ENCODE peak calls at places on chromosomes 7 and 10, in six cellular contexts. N, X, B, P, S and C are unnamed samples.
A peak's percentile ranks its signal among the peaks of the same experiment; 100 is the strongest.

GRCh38 chr7:130367088-130367755 is 13.1 kb upstream of the CPA1 start:
- DNase-seq in X (no peak), B (no peak), S (no peak), N (no peak), P (no peak), C (no peak)

GRCh38 chr10:96588060-96588554 is 1.3 kb upstream of the TM9SF3 start:
- DNase-seq in S (peak; percentile 34), B (no peak), P (no peak), N (no peak), X (no peak), C (no peak)

GRCh38 chr7:155693826-155694225 is 49.4 kb downstream of the RBM33 start:
- DNase-seq in X (no peak), S (no peak), B (no peak), N (no peak), P (no peak), C (no peak)

GRCh38 chr10:57657164-57657765 is 610.4 kb downstream of the IPMK start:
- DNase-seq in N (peak; percentile 14), P (peak; percentile 89), S (peak; percentile 62), B (peak; percentile 62), X (no peak), C (no peak)

GRCh38 chr10:131943021-131943814 is 38.5 kb downstream of the BNIP3 start:
- DNase-seq in S (no peak), B (no peak), P (peak; percentile 20), N (peak; percentile 68), X (no peak), C (peak; percentile 39)

GRCh38 chr10:78413294-78414055 is 379.8 kb downstream of the RPS24 start:
- DNase-seq in X (peak; percentile 40), S (no peak), N (no peak), P (no peak), B (no peak), C (peak; percentile 25)

GRCh38 chr7:46654546-46655443 is 733.7 kb upstream of the IGFBP3 start:
- DNase-seq in S (no peak), N (no peak), B (no peak), X (no peak), P (peak; percentile 41), C (no peak)

GRCh38 chr7:158546214-158546613 is 41.4 kb downstream of the PTPRN2 start:
- DNase-seq in P (no peak), X (no peak), S (no peak), N (no peak), B (no peak), C (no peak)

GRCh38 chr7:30652132-30652531 is 30.1 kb downstream of the CRHR2 start:
- DNase-seq in N (no peak), X (peak; percentile 50), P (no peak), S (no peak), B (no peak), C (no peak)

GRCh38 chr7:133633055-133633454 is 380.2 kb downstream of the EXOC4 start:
- DNase-seq in X (no peak), B (no peak), N (no peak), P (peak; percentile 80), S (no peak), C (no peak)

GRCh38 chr10:3124412-3125175 is 48.0 kb downstream of the PITRM1 start:
- DNase-seq in S (no peak), N (no peak), X (no peak), B (no peak), P (no peak), C (no peak)

GRCh38 chr7:37535841-37536240 is 87.2 kb upstream of the ELMO1 start:
- DNase-seq in N (no peak), X (no peak), B (no peak), S (no peak), P (no peak), C (no peak)

GRCh38 chr7:2082357-2083038 is 150.2 kb downstream of the MAD1L1 start:
- DNase-seq in S (no peak), B (no peak), X (no peak), P (no peak), N (peak; percentile 77), C (no peak)

GRCh38 chr7:112125250-112125649 is 80.9 kb downstream of the DOCK4 start:
- DNase-seq in P (no peak), S (no peak), N (no peak), X (no peak), B (no peak), C (no peak)

GRCh38 chr7:16051561-16052280 is 365.2 kb upstream of the MEOX2 start:
- DNase-seq in B (no peak), X (no peak), N (no peak), P (no peak), S (no peak), C (no peak)

GRCh38 chr10:23702977-23703414 is 264.1 kb downstream of the OTUD1 start:
- DNase-seq in N (no peak), B (peak; percentile 40), X (peak; percentile 66), P (peak; percentile 68), S (peak; percentile 72), C (no peak)

GRCh38 chr10:7797582-7797981 is 9.6 kb downstream of the ATP5F1C start:
- DNase-seq in S (no peak), N (peak; percentile 40), P (peak; percentile 44), B (no peak), X (no peak), C (no peak)

GRCh38 chr10:17226891-17227303 is 1.1 kb upstream of the VIM start:
- DNase-seq in P (no peak), B (no peak), N (no peak), S (no peak), X (peak; percentile 64), C (no peak)

GRCh38 chr7:92331508-92331907 is 85.7 kb downstream of the ANKIB1 start:
- DNase-seq in P (no peak), X (no peak), N (no peak), S (no peak), B (no peak), C (no peak)
- H3K4me1 ChIP-seq in P (no peaks in the 10 kb centered on the region), X (no peaks in the 10 kb centered on the region), N (no peaks in the 10 kb centered on the region), S (no peaks in the 10 kb centered on the region), B (no peaks in the 10 kb centered on the region), C (no peaks in the 10 kb centered on the region)

DNA sequence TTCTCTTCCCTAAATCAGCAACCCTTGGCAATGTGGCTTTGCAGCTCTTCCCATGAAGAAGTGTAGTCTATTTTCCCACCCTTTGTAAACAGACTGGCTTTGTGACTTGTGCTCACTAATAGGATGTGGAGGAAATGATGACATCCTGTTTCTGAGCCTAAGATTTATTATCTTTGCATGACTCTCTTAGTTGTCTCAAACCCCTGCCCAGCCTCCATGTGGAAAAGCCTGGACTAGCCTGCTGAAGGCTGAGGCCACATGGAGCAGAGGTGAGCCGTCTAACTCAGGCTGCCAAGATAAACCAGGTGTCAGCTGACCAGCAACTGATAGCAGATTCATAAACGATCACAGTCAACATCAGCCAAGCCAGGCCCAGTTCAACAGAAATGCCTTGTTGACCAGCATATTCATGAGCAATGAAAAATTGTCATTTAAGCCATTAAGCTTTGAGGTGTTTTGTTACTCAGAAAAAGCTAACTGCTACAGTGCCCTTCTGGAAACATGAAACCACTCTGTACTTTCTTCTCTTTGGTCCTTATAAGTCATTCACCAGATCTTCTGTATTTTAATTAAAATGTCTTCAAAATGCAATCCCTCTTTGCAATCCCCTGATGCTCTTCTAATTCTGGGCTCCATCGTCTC is 586.3 kb upstream of the ANKRD30A start:
- DNase-seq in X (no peak), S (no peak), N (no peak), P (peak; percentile 100), B (no peak), C (no peak)
- TF ChIP-seq CTCF in X (no peak), S (no peak), N (no peak), P (peak; percentile 70), B (no peak), C (no peak)

GRCh38 chr7:149529136-149529718 is 31.6 kb upstream of the ZNF746 start:
- DNase-seq in X (no peak), N (no peak), S (peak; percentile 56), P (no peak), B (no peak), C (no peak)

GRCh38 chr7:149527414-149527813 is 29.8 kb upstream of the ZNF746 start:
- DNase-seq in P (no peak), S (no peak), N (no peak), B (no peak), X (no peak), C (no peak)

DNA sequence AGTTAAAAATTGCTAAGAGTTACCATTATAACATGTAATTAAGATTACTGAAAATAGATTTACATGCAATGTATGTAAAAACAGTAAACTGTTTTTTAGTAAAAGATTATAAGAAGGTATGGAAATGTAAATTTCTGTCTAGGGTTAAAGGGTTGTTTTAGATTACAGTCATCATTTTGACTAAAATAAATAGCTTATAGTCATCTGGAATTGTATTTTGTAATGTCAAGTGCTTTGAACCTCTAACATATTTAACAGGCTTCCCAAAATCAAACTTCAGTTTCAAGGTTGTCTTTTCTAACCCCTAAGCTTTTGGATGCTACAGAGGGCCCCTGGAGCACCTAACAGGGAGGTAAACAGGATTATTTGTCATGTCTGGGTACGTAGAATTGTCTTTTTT is 35.0 kb upstream of the ZNF746 start:
- DNase-seq in N (no peak), P (no peak), S (no peak), B (no peak), X (no peak), C (no peak)
- H3K9me3 ChIP-seq in N (peaks cover 26% of the 10 kb centered on the region), P (peaks cover 29% of the 10 kb centered on the region), S (peaks cover 20% of the 10 kb centered on the region), B (peaks cover 24% of the 10 kb centered on the region), X (peaks cover 7% of the 10 kb centered on the region), C (peaks cover 30% of the 10 kb centered on the region)

DNA sequence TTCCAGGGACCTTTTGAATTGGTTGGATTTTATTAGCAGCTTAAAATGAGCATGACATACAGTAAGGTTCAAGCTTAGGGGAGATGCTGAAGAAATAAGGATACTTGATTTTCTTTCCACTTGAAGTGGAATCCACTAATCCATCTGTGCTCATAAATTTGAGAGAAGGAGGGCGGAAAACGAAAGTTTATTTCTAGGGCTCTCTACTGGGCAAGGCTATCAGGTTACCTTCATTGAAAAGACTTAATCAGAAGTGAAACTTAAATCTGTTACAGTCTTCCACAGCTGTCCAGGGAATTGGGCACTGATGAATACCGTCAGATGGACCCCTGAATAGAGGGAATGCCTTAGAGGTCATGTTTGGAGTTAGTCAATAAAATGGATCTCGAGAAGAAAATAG is 21.8 kb downstream of the AUTS2 start:
- DNase-seq in S (no peak), P (no peak), X (no peak), N (no peak), B (no peak), C (no peak)
- H3K4me1 ChIP-seq in S (peaks cover 63% of the 10 kb centered on the region), P (no peaks in the 10 kb centered on the region), X (peaks cover 17% of the 10 kb centered on the region), N (peaks cover 11% of the 10 kb centered on the region), B (no peaks in the 10 kb centered on the region), C (no peaks in the 10 kb centered on the region)

GRCh38 chr10:123377883-123378282 is 223.7 kb downstream of the BUB3 start:
- DNase-seq in S (no peak), N (no peak), P (peak; percentile 77), X (no peak), B (peak; percentile 39), C (no peak)

GRCh38 chr10:123380491-123381085 is 226.4 kb downstream of the BUB3 start:
- DNase-seq in P (peak; percentile 69), N (no peak), S (no peak), X (no peak), B (no peak), C (no peak)

GRCh38 chr10:123379156-123379555 is 225.0 kb downstream of the BUB3 start:
- DNase-seq in S (no peak), P (no peak), X (no peak), N (no peak), B (no peak), C (no peak)

GRCh38 chr10:123378302-123378701 is 224.1 kb downstream of the BUB3 start:
- DNase-seq in B (no peak), S (no peak), X (no peak), N (no peak), P (peak; percentile 43), C (no peak)

DNA sequence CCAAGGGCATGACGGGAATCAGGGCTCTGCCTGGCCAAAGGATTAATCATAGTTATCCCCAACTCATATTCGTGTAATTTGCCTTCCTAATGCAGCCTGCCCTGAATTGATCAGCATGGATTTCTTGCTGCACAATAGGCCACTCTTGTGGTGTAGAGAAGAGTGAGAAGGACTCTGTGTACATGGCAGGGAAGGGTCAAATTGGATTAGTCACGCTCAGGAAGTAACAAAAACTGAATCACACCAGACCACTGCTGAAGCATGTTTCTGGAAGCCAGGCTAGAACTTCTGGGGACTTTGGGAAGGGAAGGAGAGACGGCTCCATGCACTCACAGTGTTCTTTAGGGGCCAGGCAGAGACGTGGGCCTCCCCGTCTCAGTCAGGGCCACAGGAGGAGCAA is 227.1 kb downstream of the BUB3 start:
- DNase-seq in B (no peak), N (no peak), S (no peak), X (no peak), P (peak; percentile 73), C (peak; percentile 19)
- TF ChIP-seq CTCF in B (no peak), N (no peak), S (no peak), X (no peak), P (no peak), C (no peak)